ENCODE peak calls at places on chromosomes 1 and 21, in five cellular contexts. Q is NCI-H1105; U is aorta; F is mesothelial cell of epicardium; P is activated CD8-positive, alpha-beta memory T cell treated with anti-CD3 and anti-CD28 coated beads for 24 hours. Y is an unnamed sample.

GRCh38 chr1:215567491-215568286 is 585 bp downstream of the KCTD3 start:
- DNase-seq in U (peak; percentile 83), Q (peak; percentile 64), P (peak; percentile 67), F (peak; percentile 71), Y (peak; percentile 84)

GRCh38 chr21:37944492-37944891 is 28.2 kb upstream of the KCNJ6 start:
- DNase-seq in P (no peak), U (no peak), F (no peak), Q (peak; percentile 2), Y (no peak)

GRCh38 chr1:167460836-167461235 is 57.5 kb downstream of the CD247 start:
- DNase-seq in F (no peak), P (peak; percentile 69), Q (no peak), U (no peak), Y (no peak)

GRCh38 chr1:167202049-167202448 is 18.6 kb upstream of the POU2F1 start:
- DNase-seq in U (no peak), F (no peak), P (no peak), Q (no peak), Y (no peak)

GRCh38 chr1:218837051-218837450 is 336.6 kb upstream of the LYPLAL1 start:
- DNase-seq in P (no peak), Q (no peak), F (no peak), U (no peak), Y (no peak)

GRCh38 chr1:19644761-19645543 is 841 bp downstream of the NBL1 start:
- DNase-seq in F (peak; percentile 56), Q (no peak), U (peak; percentile 84), P (peak; percentile 79), Y (no peak)

GRCh38 chr1:18280956-18281355 is 173.4 kb downstream of the IGSF21 start:
- DNase-seq in Q (no peak), F (no peak), P (no peak), U (no peak), Y (no peak)

GRCh38 chr1:25954371-25954938 is 43.4 kb downstream of the PAFAH2 start:
- DNase-seq in Q (no peak), U (no peak), F (no peak), P (no peak), Y (no peak)

GRCh38 chr1:29712275-29712633 is 475.9 kb downstream of the PTPRU start:
- DNase-seq in P (no peak), Q (no peak), U (no peak), F (no peak), Y (no peak)

GRCh38 chr1:234597894-234598293 is 12.1 kb downstream of the IRF2BP2 start:
- DNase-seq in U (no peak), P (peak; percentile 78), Q (no peak), F (no peak), Y (no peak)

GRCh38 chr1:66685265-66685664 is 67.0 kb upstream of the DYNLT5 start:
- DNase-seq in P (no peak), U (no peak), Q (no peak), F (no peak), Y (no peak)

GRCh38 chr1:14894811-14895524 is 258.6 kb upstream of the TMEM51 start:
- DNase-seq in F (no peak), U (no peak), Q (peak; percentile 32), P (no peak), Y (no peak)

GRCh38 chr1:222887127-222887461 is 72.3 kb downstream of the DISP1 start:
- DNase-seq in Q (no peak), F (no peak), U (no peak), P (no peak), Y (no peak)

GRCh38 chr1:89604414-89604735 is 28.5 kb upstream of the LRRC8C start:
- DNase-seq in Q (no peak), F (no peak), U (no peak), P (peak; percentile 71), Y (no peak)

GRCh38 chr1:161001537-161001936 is 19.4 kb downstream of the F11R start:
- DNase-seq in P (no peak), F (no peak), Q (peak; percentile 53), U (no peak), Y (no peak)

GRCh38 chr1:109432336-109432735 is 6.1 kb upstream of the PSMA5 start:
- DNase-seq in P (no peak), Q (no peak), U (no peak), F (no peak), Y (no peak)

GRCh38 chr1:183632087-183632486 is 3.5 kb downstream of the ARPC5 start:
- DNase-seq in Q (no peak), U (no peak), P (no peak), F (no peak), Y (no peak)

GRCh38 chr1:3498246-3498930 is 43.9 kb downstream of the ARHGEF16 start:
- DNase-seq in U (no peak), Q (no peak), F (no peak), P (no peak), Y (no peak)

GRCh38 chr1:160682983-160683886 is 28.4 kb downstream of the CD48 start:
- DNase-seq in U (no peak), F (no peak), Q (no peak), P (no peak), Y (no peak)

GRCh38 chr1:118294817-118295486 is 109.9 kb upstream of the SPAG17 start:
- DNase-seq in Q (no peak), P (no peak), U (no peak), F (no peak), Y (no peak)

GRCh38 chr1:237634922-237635321 is 255.8 kb downstream of the ZP4 start:
- DNase-seq in U (no peak), F (no peak), Q (no peak), P (no peak), Y (no peak)

GRCh38 chr1:203172184-203173115 is 3.2 kb downstream of the MYBPH start:
- DNase-seq in Q (peak; percentile 32), F (peak; percentile 70), P (peak; percentile 69), U (peak; percentile 82), Y (no peak)